ENCODE peak calls at places on chromosomes 12 and 14, in six cellular contexts. One of them, this sample, is unnamed.

GRCh38 chr12:13103391-13104033 is at the start of gene GSG1:
- DNase-seq in erythroblast: no peak
- DNase-seq in NB4: no peak
- DNase-seq in ovary: no peak
- DNase-seq in body of pancreas: no peak
- DNase-seq in A549: no peak
- DNase-seq in this sample: no peak

GRCh38 chr12:42143401-42144173 is 1.1 kb downstream of the GXYLT1 start:
- DNase-seq in erythroblast: peak
- DNase-seq in body of pancreas: no peak
- DNase-seq in NB4: peak
- DNase-seq in A549: peak
- DNase-seq in ovary: no peak
- DNase-seq in this sample: no peak

GRCh38 chr12:62438098-62438692 is 28.4 kb upstream of the MON2 start:
- DNase-seq in NB4: peak
- DNase-seq in A549: peak
- DNase-seq in erythroblast: peak
- DNase-seq in body of pancreas: peak
- DNase-seq in ovary: peak
- DNase-seq in this sample: peak

GRCh38 chr14:37903561-37904191 is 304.0 kb upstream of the SSTR1 start:
- DNase-seq in body of pancreas: peak
- DNase-seq in NB4: peak
- DNase-seq in A549: peak
- DNase-seq in erythroblast: peak
- DNase-seq in ovary: no peak
- DNase-seq in this sample: no peak

GRCh38 chr12:66668311-66668710 is 10.6 kb downstream of the GRIP1 start:
- DNase-seq in ovary: no peak
- DNase-seq in body of pancreas: peak
- DNase-seq in A549: no peak
- DNase-seq in erythroblast: no peak
- DNase-seq in NB4: no peak
- DNase-seq in this sample: no peak

GRCh38 chr12:12350868-12351463 is 924 bp upstream of the MANSC1 start:
- DNase-seq in A549: peak
- DNase-seq in ovary: no peak
- DNase-seq in erythroblast: peak
- DNase-seq in body of pancreas: no peak
- DNase-seq in NB4: no peak
- DNase-seq in this sample: no peak

GRCh38 chr12:80565276-80565675 is 121.2 kb downstream of the PTPRQ start:
- DNase-seq in ovary: no peak
- DNase-seq in erythroblast: no peak
- DNase-seq in body of pancreas: no peak
- DNase-seq in NB4: no peak
- DNase-seq in A549: no peak
- DNase-seq in this sample: no peak

GRCh38 chr12:23666866-23667265 is 282.6 kb downstream of the SOX5 start:
- DNase-seq in body of pancreas: no peak
- DNase-seq in erythroblast: no peak
- DNase-seq in A549: no peak
- DNase-seq in ovary: no peak
- DNase-seq in NB4: no peak
- DNase-seq in this sample: no peak

GRCh38 chr14:49769171-49769570 is 1.2 kb downstream of the KLHDC2 start:
- DNase-seq in A549: no peak
- DNase-seq in body of pancreas: no peak
- DNase-seq in NB4: no peak
- DNase-seq in erythroblast: peak
- DNase-seq in ovary: no peak
- DNase-seq in this sample: no peak

GRCh38 chr12:107684029-107684790 is 1.4 kb upstream of the PWP1 start:
- DNase-seq in erythroblast: no peak
- DNase-seq in ovary: no peak
- DNase-seq in A549: no peak
- DNase-seq in body of pancreas: no peak
- DNase-seq in NB4: no peak
- DNase-seq in this sample: no peak

GRCh38 chr14:72341686-72342085 is 409.5 kb downstream of the RGS6 start:
- DNase-seq in body of pancreas: no peak
- DNase-seq in ovary: no peak
- DNase-seq in erythroblast: no peak
- DNase-seq in NB4: no peak
- DNase-seq in A549: no peak
- DNase-seq in this sample: no peak

GRCh38 chr14:73610692-73611091 is 1.6 kb upstream of the ACOT6 start:
- DNase-seq in erythroblast: no peak
- DNase-seq in A549: no peak
- DNase-seq in ovary: no peak
- DNase-seq in NB4: no peak
- DNase-seq in body of pancreas: no peak
- DNase-seq in this sample: no peak

GRCh38 chr12:101698782-101699347 is 1.4 kb downstream of the CHPT1 start:
- DNase-seq in ovary: no peak
- DNase-seq in NB4: peak
- DNase-seq in A549: no peak
- DNase-seq in body of pancreas: no peak
- DNase-seq in erythroblast: peak
- DNase-seq in this sample: peak

GRCh38 chr12:39573971-39574370 is 45.6 kb downstream of the ABCD2 start:
- DNase-seq in body of pancreas: no peak
- DNase-seq in A549: no peak
- DNase-seq in erythroblast: no peak
- DNase-seq in NB4: no peak
- DNase-seq in ovary: no peak
- DNase-seq in this sample: no peak

GRCh38 chr12:72543777-72544467 is 271.8 kb downstream of the TRHDE start:
- DNase-seq in erythroblast: no peak
- DNase-seq in body of pancreas: no peak
- DNase-seq in NB4: no peak
- DNase-seq in A549: no peak
- DNase-seq in ovary: no peak
- DNase-seq in this sample: no peak

GRCh38 chr12:11814362-11814761 is 164.9 kb downstream of the ETV6 start:
- DNase-seq in NB4: peak
- DNase-seq in ovary: no peak
- DNase-seq in body of pancreas: no peak
- DNase-seq in erythroblast: no peak
- DNase-seq in A549: no peak
- DNase-seq in this sample: no peak

GRCh38 chr14:102464846-102465341 is 44.7 kb downstream of the ANKRD9 start:
- DNase-seq in erythroblast: no peak
- DNase-seq in ovary: no peak
- DNase-seq in A549: no peak
- DNase-seq in body of pancreas: peak
- DNase-seq in NB4: no peak
- DNase-seq in this sample: no peak

GRCh38 chr14:93023039-93023438 is 92.7 kb downstream of the ITPK1 start:
- DNase-seq in NB4: peak
- DNase-seq in body of pancreas: no peak
- DNase-seq in ovary: no peak
- DNase-seq in A549: peak
- DNase-seq in erythroblast: peak
- DNase-seq in this sample: no peak

GRCh38 chr12:80485222-80485987 is 41.4 kb downstream of the PTPRQ start:
- DNase-seq in body of pancreas: no peak
- DNase-seq in erythroblast: no peak
- DNase-seq in A549: no peak
- DNase-seq in ovary: no peak
- DNase-seq in NB4: no peak
- DNase-seq in this sample: no peak

GRCh38 chr14:35401853-35402252 is 2.7 kb downstream of the NFKBIA start:
- DNase-seq in A549: no peak
- DNase-seq in NB4: no peak
- DNase-seq in ovary: peak
- DNase-seq in body of pancreas: no peak
- DNase-seq in erythroblast: no peak
- DNase-seq in this sample: peak
- TF ChIP-seq POLR2A in A549: no peak
- TF ChIP-seq POLR2A in NB4: no peak
- TF ChIP-seq POLR2A in ovary: no peak
- TF ChIP-seq POLR2A in body of pancreas: no peak
- TF ChIP-seq POLR2A in erythroblast: no peak
- TF ChIP-seq POLR2A in this sample: no peak

GRCh38 chr12:49838973-49839633 is 3.8 kb downstream of the BCDIN3D start:
- DNase-seq in erythroblast: peak
- DNase-seq in A549: peak
- DNase-seq in NB4: peak
- DNase-seq in body of pancreas: peak
- DNase-seq in ovary: no peak
- DNase-seq in this sample: no peak

GRCh38 chr12:49843871-49844437 is 1.0 kb upstream of the BCDIN3D start:
- DNase-seq in ovary: no peak
- DNase-seq in erythroblast: no peak
- DNase-seq in NB4: peak
- DNase-seq in A549: no peak
- DNase-seq in body of pancreas: no peak
- DNase-seq in this sample: no peak

GRCh38 chr12:49846033-49846432 is 3.1 kb upstream of the BCDIN3D start:
- DNase-seq in NB4: no peak
- DNase-seq in A549: no peak
- DNase-seq in erythroblast: no peak
- DNase-seq in body of pancreas: no peak
- DNase-seq in ovary: no peak
- DNase-seq in this sample: no peak

GRCh38 chr12:49843411-49843810 is 505 bp upstream of the BCDIN3D start:
- DNase-seq in NB4: peak
- DNase-seq in A549: no peak
- DNase-seq in body of pancreas: no peak
- DNase-seq in erythroblast: no peak
- DNase-seq in ovary: no peak
- DNase-seq in this sample: no peak

DNA sequence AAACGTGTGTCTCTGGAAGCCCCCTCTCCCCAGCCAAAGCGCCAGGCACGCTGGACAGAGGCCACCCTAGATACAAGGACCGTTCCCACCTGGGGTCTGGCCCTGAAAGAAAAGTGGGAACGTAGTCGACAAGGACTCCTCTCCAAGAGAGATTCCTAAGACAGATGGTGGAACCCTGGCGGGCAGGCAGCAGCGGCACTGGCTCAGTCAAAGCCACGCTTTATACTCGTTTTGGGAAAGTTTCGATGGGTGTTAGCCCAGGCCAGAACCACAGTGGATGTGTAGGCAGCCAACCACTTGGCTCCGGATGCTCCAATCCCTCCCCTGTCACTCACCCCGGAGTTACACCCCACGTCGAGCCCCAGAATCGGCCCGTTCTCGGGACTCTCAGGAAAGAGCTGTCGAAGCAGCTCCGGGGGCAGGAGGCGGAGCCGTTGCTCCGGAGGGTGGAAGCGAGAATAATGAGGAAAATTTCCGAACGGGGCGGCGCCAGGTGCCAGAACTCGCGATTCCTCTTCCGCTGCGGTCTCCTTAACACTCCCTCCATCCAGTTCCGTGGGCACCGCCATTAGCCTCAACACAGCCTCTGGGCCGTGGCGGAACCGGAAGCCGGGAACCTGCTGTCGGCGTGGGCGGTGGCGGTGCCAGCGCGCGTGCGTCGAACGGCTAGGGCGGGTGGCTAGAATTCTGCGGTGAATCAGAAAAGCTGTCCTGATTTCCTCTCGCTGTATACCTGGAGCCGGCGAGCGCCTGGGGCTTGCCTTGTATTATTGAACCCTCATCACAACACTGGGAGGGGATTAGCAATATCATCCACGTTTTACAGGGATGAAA is at the start of gene BCDIN3D:
- DNase-seq in body of pancreas: peak
- DNase-seq in NB4: peak
- DNase-seq in erythroblast: peak
- DNase-seq in A549: peak
- DNase-seq in ovary: peak
- DNase-seq in this sample: peak
- TF ChIP-seq POLR2A in body of pancreas: peak
- TF ChIP-seq POLR2A in NB4: peak
- TF ChIP-seq POLR2A in erythroblast: peak
- TF ChIP-seq POLR2A in A549: peak
- TF ChIP-seq POLR2A in ovary: peak
- TF ChIP-seq POLR2A in this sample: peak

DNA sequence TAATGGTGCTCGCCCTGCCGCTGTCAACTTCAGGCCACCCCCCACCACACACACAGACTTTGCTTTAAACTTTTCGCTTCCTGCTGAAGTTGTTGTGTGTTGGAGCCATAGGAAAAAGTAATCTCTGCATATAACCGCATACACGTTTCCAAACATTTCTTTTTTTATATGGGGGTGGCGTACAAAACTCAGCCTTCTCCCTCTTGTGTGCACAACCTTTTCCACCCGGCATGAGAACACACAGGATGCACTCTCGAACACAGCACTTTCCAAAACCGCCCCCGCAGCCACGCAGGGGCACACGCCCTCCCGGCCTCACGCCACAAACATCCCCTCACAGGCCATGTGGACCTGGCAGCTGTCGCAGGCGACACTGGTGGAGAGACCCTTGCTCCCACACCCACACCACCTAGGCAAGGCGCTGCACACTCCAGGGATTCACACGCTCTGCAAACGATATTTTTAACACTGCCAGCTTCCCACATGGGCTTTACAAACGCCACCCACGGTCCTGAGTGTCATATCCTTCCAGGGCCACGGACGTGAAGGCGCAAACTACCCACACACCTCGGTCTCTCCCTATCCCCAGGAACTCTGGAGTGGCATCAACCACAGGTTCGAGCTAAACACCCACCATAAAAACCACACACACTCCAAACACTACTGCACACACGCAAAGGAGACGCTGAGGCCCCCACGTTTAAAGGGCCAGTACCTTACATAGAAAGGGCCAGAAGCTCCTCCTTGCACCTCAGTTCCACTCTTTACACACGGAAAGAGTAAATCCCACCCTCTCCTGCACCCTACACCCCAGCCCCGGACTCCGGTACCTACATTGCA is 12.3 kb upstream of the ITGB7 start:
- DNase-seq in A549: peak
- DNase-seq in NB4: peak
- DNase-seq in ovary: no peak
- DNase-seq in body of pancreas: peak
- DNase-seq in erythroblast: no peak
- DNase-seq in this sample: peak
- TF ChIP-seq POLR2A in A549: peak
- TF ChIP-seq POLR2A in NB4: no peak
- TF ChIP-seq POLR2A in ovary: no peak
- TF ChIP-seq POLR2A in body of pancreas: no peak
- TF ChIP-seq POLR2A in erythroblast: no peak
- TF ChIP-seq POLR2A in this sample: no peak

DNA sequence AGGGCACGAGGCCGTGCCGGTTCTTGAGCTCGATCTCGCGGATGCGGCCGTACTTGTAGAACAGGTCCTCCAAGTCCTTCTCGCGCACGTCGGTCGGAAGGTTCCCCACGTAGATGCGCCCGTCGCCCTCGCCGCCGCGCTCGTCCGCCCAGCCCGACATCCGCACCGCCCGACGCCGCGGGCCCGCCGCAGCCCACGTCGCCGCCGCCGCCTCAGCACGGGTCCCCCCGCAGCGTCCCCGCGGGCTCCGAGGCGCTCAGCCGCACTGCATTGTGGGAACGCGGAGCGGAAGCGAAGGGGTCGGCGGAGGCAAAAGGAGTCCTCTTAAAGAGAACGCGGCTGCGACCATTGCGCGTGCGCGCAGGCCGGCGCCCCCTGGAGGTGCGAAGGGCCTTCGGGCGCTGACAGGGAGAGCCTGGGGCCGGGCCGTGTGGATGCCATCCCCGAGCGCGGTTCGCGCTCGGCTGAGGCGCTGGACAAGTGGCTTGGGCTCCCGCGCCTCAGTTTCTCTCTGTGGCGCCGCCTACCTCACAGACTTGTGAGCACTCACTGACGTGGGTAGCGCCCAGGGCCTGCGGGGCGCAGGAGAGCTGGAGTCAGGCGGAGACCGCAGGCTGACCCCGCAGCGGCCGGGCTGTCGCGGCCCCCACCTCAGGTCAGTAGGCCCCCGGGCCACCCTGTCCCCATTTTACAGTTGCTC is at the start of gene SRSF9:
- DNase-seq in erythroblast: peak
- DNase-seq in ovary: peak
- DNase-seq in NB4: peak
- DNase-seq in A549: peak
- DNase-seq in body of pancreas: peak
- DNase-seq in this sample: peak
- TF ChIP-seq POLR2A in erythroblast: peak
- TF ChIP-seq POLR2A in ovary: peak
- TF ChIP-seq POLR2A in NB4: peak
- TF ChIP-seq POLR2A in A549: peak
- TF ChIP-seq POLR2A in body of pancreas: no peak
- TF ChIP-seq POLR2A in this sample: peak